ENCODE peak calls at places on chromosomes 6 and 20, in six cellular contexts. C is hepatocyte, Z is neural progenitor cell, S is PC-3, J is OCI-LY7, T is MM.1S. F is an unnamed sample.

GRCh38 chr6:40936810-40937209 is 102.2 kb downstream of the UNC5CL start:
- DNase-seq in C (peak), Z (no peak), S (peak), J (no peak), T (no peak), F (no peak)

GRCh38 chr20:14582855-14583254 is 245.4 kb upstream of the FLRT3 start:
- DNase-seq in C (no peak), Z (no peak), S (peak), J (no peak), T (no peak), F (no peak)

GRCh38 chr6:87731818-87732661 is 30.0 kb upstream of the AKIRIN2 start:
- DNase-seq in C (peak), Z (no peak), S (peak), J (no peak), T (no peak), F (peak)

GRCh38 chr6:61869632-61870400 is 416.2 kb downstream of the KHDRBS2 start:
- DNase-seq in C (no peak), Z (no peak), S (no peak), J (no peak), T (no peak), F (no peak)

GRCh38 chr6:53728570-53729194 is 63.1 kb upstream of the KLHL31 start:
- DNase-seq in C (peak), Z (peak), S (peak), J (peak), T (peak), F (no peak)

GRCh38 chr6:89610149-89610642 is 28.4 kb downstream of the LYRM2 start:
- DNase-seq in C (peak), Z (peak), S (peak), J (peak), T (peak), F (peak)

GRCh38 chr20:46401478-46401860 is 4.9 kb downstream of the ELMO2 start:
- DNase-seq in C (no peak), Z (no peak), S (no peak), J (no peak), T (peak), F (no peak)

GRCh38 chr6:38973178-38974057 is 75.2 kb upstream of the GLP1R start:
- DNase-seq in C (peak), Z (peak), S (peak), J (peak), T (peak), F (peak)

GRCh38 chr6:111721677-111722219 is 116.1 kb upstream of the TRAF3IP2 start:
- DNase-seq in C (peak), Z (peak), S (peak), J (peak), T (peak), F (peak)

GRCh38 chr6:111263837-111264236 is 176.5 kb downstream of the SLC16A10 start:
- DNase-seq in C (no peak), Z (no peak), S (peak), J (no peak), T (no peak), F (peak)

GRCh38 chr20:5090191-5090590 is 29.6 kb downstream of the PCNA start:
- DNase-seq in C (no peak), Z (no peak), S (no peak), J (peak), T (peak), F (no peak)

GRCh38 chr20:53883098-53883762 is 187.2 kb downstream of the BCAS1 start:
- DNase-seq in C (no peak), Z (no peak), S (peak), J (no peak), T (no peak), F (no peak)

GRCh38 chr6:16514249-16514648 is 247.0 kb downstream of the ATXN1 start:
- DNase-seq in C (peak), Z (peak), S (peak), J (no peak), T (no peak), F (no peak)

GRCh38 chr6:154297210-154297609 is 59.4 kb downstream of the IPCEF1 start:
- DNase-seq in C (no peak), Z (no peak), S (no peak), J (no peak), T (no peak), F (no peak)

GRCh38 chr6:92159046-92159445 is 1260.3 kb downstream of the EPHA7 start:
- DNase-seq in C (no peak), Z (no peak), S (no peak), J (no peak), T (no peak), F (no peak)

GRCh38 chr6:44312901-44313788 is at the start of gene AARS2:
- DNase-seq in C (peak), Z (peak), S (peak), J (peak), T (peak), F (peak)

GRCh38 chr6:21792177-21792576 is 198.6 kb downstream of the SOX4 start:
- DNase-seq in C (no peak), Z (no peak), S (no peak), J (no peak), T (no peak), F (no peak)

GRCh38 chr6:79756496-79756895 is 125.4 kb downstream of the SH3BGRL2 start:
- DNase-seq in C (no peak), Z (no peak), S (no peak), J (no peak), T (no peak), F (no peak)

GRCh38 chr20:41141153-41141815 is 3.9 kb downstream of the PLCG1 start:
- DNase-seq in C (no peak), Z (no peak), S (no peak), J (peak), T (no peak), F (no peak)

GRCh38 chr6:124149646-124150045 is 346.0 kb downstream of the NKAIN2 start:
- DNase-seq in C (no peak), Z (no peak), S (no peak), J (no peak), T (no peak), F (no peak)

GRCh38 chr20:13656721-13657368 is 18.1 kb upstream of the TASP1 start:
- DNase-seq in C (no peak), Z (no peak), S (no peak), J (no peak), T (no peak), F (no peak)

GRCh38 chr20:25051386-25052155 is 6.4 kb downstream of the ACSS1 start:
- DNase-seq in C (no peak), Z (no peak), S (no peak), J (no peak), T (no peak), F (no peak)
- TF ChIP-seq EZH2phosphoT487 in C (no peak), Z (no peak), S (no peak), J (no peak), T (no peak), F (no peak)

GRCh38 chr20:49832632-49833327 is 20.2 kb downstream of the SLC9A8 start:
- DNase-seq in C (no peak), Z (no peak), S (peak), J (peak), T (no peak), F (no peak)
- H2AFZ ChIP-seq in C (no peak), Z (no peak), S (no peak), J (no peak), T (no peak), F (no peak)

DNA sequence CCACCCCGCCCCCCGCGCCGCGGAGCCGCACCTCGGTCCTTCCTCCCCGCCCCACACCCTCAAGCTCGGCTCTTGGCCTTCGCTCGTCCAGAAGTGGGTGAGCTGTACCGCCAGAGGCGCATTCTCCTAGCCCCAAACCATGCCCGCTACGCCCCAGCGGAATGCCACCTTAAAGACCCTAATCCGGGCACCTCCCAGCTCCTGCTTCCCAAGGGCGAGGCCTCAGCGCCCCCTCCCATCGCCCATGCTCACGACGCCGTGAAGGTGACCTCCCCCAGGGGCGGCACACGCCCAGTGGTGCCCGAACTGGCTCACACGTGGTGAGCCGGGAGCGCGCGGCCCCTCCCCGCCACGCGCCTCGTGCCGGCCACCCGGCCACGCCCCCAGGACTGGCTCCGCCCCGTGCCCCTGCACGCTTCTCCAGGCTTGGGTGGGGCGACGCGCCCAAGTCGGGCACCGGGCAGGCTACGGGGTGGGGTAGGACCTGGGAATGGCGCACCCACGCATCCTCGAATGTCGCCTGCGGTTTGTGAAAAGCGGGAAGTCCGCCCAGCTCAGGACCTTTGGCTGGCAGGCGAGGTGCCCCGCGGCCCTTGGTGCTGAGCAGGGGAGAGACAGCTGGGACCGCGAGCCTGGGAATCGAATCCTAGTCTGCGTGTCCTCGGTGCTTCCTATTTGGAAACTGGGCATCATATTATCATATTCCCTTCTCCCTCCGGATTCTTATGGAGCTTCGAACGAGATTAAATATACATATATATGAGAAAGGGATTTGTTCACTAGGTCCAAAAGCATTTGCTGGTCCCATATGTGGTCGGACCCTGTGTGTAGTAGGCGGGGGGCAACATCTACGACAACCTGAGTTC is 942 bp upstream of the SOX12 start:
- DNase-seq in C (peak), Z (peak), S (peak), J (peak), T (peak), F (peak)
- TF ChIP-seq CTCF in C (peak), Z (peak), S (peak), J (peak), T (peak), F (no peak)

DNA sequence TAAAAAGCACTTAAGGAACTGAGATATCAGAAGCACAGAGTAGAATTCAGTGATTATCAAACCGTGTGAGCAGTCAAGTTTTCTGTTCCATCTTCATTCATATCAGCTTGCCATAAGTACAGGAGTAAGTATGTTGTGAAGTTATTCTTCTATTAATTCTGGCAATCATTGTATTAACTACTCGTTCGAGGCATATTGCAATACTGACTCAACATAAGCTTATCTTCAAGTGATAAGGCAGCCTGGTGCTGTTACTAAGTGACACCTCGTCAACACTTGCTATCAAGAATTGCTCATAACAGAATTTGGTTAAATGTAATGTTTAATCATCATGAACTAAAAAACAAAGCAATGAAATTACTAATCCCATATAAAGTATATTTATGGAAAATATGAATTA is 75.7 kb upstream of the SNX9 start:
- DNase-seq in C (no peak), Z (no peak), S (no peak), J (no peak), T (no peak), F (no peak)
- TF ChIP-seq EZH2phosphoT487 in C (no peak), Z (no peak), S (no peak), J (no peak), T (no peak), F (no peak)

GRCh38 chr6:366389-366788 is 25.2 kb upstream of the IRF4 start:
- DNase-seq in C (no peak), Z (no peak), S (no peak), J (peak), T (no peak), F (no peak)
- H2AFZ ChIP-seq in C (no peak), Z (no peak), S (no peak), J (peak), T (no peak), F (no peak)

GRCh38 chr6:11672261-11672660 is 106.3 kb downstream of the ADTRP start:
- DNase-seq in C (no peak), Z (no peak), S (no peak), J (no peak), T (no peak), F (no peak)

GRCh38 chr6:11665636-11666335 is 112.8 kb downstream of the ADTRP start:
- DNase-seq in C (no peak), Z (no peak), S (no peak), J (no peak), T (no peak), F (no peak)

GRCh38 chr6:11668455-11668854 is 110.1 kb downstream of the ADTRP start:
- DNase-seq in C (no peak), Z (no peak), S (no peak), J (no peak), T (no peak), F (no peak)

GRCh38 chr6:11663519-11663918 is 115.1 kb downstream of the ADTRP start:
- DNase-seq in C (no peak), Z (no peak), S (no peak), J (no peak), T (no peak), F (no peak)

GRCh38 chr6:11667876-11668275 is 110.7 kb downstream of the ADTRP start:
- DNase-seq in C (no peak), Z (no peak), S (peak), J (no peak), T (no peak), F (no peak)
- TF ChIP-seq CTCF in C (no peak), Z (no peak), S (no peak), J (no peak), T (no peak), F (no peak)

GRCh38 chr20:62485701-62486089 is 9.9 kb upstream of the GATA5 start:
- DNase-seq in C (no peak), Z (no peak), S (no peak), J (no peak), T (no peak), F (no peak)

GRCh38 chr20:62484478-62484877 is 8.7 kb upstream of the GATA5 start:
- DNase-seq in C (no peak), Z (no peak), S (no peak), J (no peak), T (no peak), F (no peak)

GRCh38 chr20:62486431-62486954 is 10.7 kb upstream of the GATA5 start:
- DNase-seq in C (peak), Z (no peak), S (no peak), J (no peak), T (no peak), F (no peak)

GRCh38 chr20:62483613-62484468 is 8.0 kb upstream of the GATA5 start:
- DNase-seq in C (no peak), Z (no peak), S (no peak), J (no peak), T (no peak), F (no peak)

DNA sequence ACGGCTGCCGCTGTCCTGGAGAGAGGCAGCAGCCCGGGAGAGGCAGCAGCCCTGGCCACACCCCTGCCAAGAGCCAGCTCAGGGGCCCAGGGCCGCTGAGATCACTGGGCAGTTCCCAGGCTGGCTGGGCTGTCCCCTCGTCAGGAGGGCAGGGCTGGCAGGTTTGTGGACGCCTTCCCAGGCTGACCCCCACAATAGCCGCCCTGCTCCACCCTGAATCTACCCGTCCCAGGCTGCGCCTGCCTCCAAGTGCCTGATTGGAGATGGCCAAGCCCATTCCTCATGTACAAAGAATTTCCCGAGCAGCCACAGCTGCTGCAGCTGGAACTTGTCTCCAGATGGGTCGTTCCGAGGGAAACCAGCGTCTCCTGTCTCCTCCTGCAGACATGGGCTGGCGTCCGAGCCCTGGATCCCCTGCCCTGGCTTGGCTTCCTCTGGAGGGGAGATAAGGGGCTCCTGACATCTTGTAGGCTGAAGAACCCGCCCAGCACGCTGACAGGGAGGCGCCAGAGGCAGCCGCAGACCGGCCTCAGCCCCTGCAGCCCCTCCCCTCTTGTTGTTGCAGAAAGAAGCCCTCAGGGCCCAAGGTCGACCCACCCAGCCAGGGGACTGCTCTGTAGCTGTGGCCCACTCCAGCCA is 9.4 kb upstream of the GATA5 start:
- DNase-seq in C (peak), Z (peak), S (peak), J (no peak), T (no peak), F (no peak)
- TF ChIP-seq EZH2phosphoT487 in C (no peak), Z (no peak), S (no peak), J (no peak), T (no peak), F (no peak)

DNA sequence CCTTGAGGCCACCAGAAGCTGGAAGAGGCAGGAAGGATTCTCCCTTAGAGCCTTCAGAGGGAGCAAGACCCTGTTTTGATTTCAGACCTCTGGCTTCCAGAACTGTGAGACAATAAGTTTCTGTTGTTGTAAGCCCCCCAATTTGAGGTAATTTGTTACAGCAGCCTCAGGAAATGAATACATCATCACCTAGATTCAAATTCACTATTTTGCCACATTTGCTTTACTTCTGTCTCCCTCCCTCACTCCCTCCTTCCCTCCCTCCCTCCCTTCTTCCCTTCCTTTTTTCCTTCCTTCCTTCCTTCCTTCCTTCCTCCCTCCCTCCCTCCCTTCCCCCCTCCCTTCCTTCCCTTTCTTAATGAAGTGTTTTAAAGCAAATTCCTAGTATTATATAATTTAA is 58.1 kb upstream of the KIF13A start:
- DNase-seq in C (no peak), Z (no peak), S (no peak), J (no peak), T (no peak), F (no peak)
- H2AFZ ChIP-seq in C (no peak), Z (no peak), S (no peak), J (no peak), T (no peak), F (no peak)

GRCh38 chr20:45352729-45353128 is 4.5 kb upstream of the SDC4 start:
- DNase-seq in C (no peak), Z (no peak), S (no peak), J (no peak), T (no peak), F (no peak)

GRCh38 chr20:45355209-45355608 is 7.0 kb upstream of the SDC4 start:
- DNase-seq in C (peak), Z (no peak), S (peak), J (no peak), T (peak), F (no peak)

GRCh38 chr20:45354423-45355208 is 6.4 kb upstream of the SDC4 start:
- DNase-seq in C (no peak), Z (no peak), S (no peak), J (no peak), T (no peak), F (no peak)

GRCh38 chr20:45355685-45356084 is 7.3 kb upstream of the SYS1 start:
- DNase-seq in C (no peak), Z (no peak), S (no peak), J (no peak), T (no peak), F (no peak)

DNA sequence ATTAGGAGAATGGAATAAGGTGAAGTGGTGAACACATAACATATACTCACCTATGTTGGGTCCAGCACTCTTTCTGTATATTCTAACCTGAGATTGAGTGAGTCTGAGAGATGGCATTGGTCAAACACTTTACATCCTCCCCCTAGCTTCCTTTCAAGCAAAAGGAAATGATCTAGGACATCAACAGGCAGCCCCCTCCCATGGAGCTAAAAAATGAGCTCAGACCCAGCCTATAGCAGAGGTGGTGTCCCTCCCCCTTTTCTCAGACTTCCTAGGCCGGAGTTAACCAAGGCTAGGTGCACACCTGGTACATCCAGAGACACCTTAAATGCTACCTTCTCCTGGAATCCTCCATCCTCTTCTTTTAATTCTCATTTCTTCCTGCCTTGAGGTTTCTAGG is 5.5 kb upstream of the SDC4 start:
- DNase-seq in C (no peak), Z (no peak), S (no peak), J (no peak), T (no peak), F (no peak)
- TF ChIP-seq CTCF in C (no peak), Z (no peak), S (no peak), J (no peak), T (no peak), F (no peak)